ENCODE peak calls at places on chromosome 22, in ten cellular contexts. One of them, this sample, is unnamed.

GRCh38 chr22:37072673-37073072 is 21.1 kb downstream of the KCTD17 start:
- DNase-seq in astrocyte of the spinal cord: no peak
- DNase-seq in breast epithelium: no peak
- DNase-seq in activated CD8-positive, alpha-beta memory T cell treated with anti-CD3 and anti-CD28 coated beads, Interleukin-2, amount 10 ng/mL, durations not matched to agents 7 days and 5 days: no peak
- DNase-seq in EL: no peak
- DNase-seq in stimulated activated CD8-positive, alpha-beta memory T cell treated with anti-CD3 and anti-CD28 coated beads, Interleukin-15, amount 100 ng/mL, for 24 hours: no peak
- DNase-seq in fibroblast of pulmonary artery: no peak
- DNase-seq in COLO829: no peak
- DNase-seq in activated T-cell treated with anti-CD3 and anti-CD28 coated beads for 1 hour: no peak
- DNase-seq in NCI-H1417 treated with DMSO at 0.1 percent for 48 hours: no peak
- DNase-seq in this sample: no peak

GRCh38 chr22:38707346-38707745 is 1.6 kb downstream of the GTPBP1 start:
- DNase-seq in activated T-cell treated with anti-CD3 and anti-CD28 coated beads for 1 hour: no peak
- DNase-seq in stimulated activated CD8-positive, alpha-beta memory T cell treated with anti-CD3 and anti-CD28 coated beads, Interleukin-15, amount 100 ng/mL, for 24 hours: no peak
- DNase-seq in activated CD8-positive, alpha-beta memory T cell treated with anti-CD3 and anti-CD28 coated beads, Interleukin-2, amount 10 ng/mL, durations not matched to agents 7 days and 5 days: no peak
- DNase-seq in NCI-H1417 treated with DMSO at 0.1 percent for 48 hours: no peak
- DNase-seq in fibroblast of pulmonary artery: peak
- DNase-seq in astrocyte of the spinal cord: peak
- DNase-seq in COLO829: peak
- DNase-seq in EL: peak
- DNase-seq in breast epithelium: no peak
- DNase-seq in this sample: no peak

GRCh38 chr22:45230026-45230845 is 10.5 kb downstream of the KIAA0930 start:
- DNase-seq in COLO829: no peak
- DNase-seq in breast epithelium: no peak
- DNase-seq in activated CD8-positive, alpha-beta memory T cell treated with anti-CD3 and anti-CD28 coated beads, Interleukin-2, amount 10 ng/mL, durations not matched to agents 7 days and 5 days: no peak
- DNase-seq in NCI-H1417 treated with DMSO at 0.1 percent for 48 hours: no peak
- DNase-seq in fibroblast of pulmonary artery: no peak
- DNase-seq in activated T-cell treated with anti-CD3 and anti-CD28 coated beads for 1 hour: no peak
- DNase-seq in EL: no peak
- DNase-seq in stimulated activated CD8-positive, alpha-beta memory T cell treated with anti-CD3 and anti-CD28 coated beads, Interleukin-15, amount 100 ng/mL, for 24 hours: no peak
- DNase-seq in astrocyte of the spinal cord: no peak
- DNase-seq in this sample: no peak

GRCh38 chr22:32660292-32660691 is 141.2 kb upstream of the TIMP3 start:
- DNase-seq in NCI-H1417 treated with DMSO at 0.1 percent for 48 hours: no peak
- DNase-seq in astrocyte of the spinal cord: peak
- DNase-seq in activated T-cell treated with anti-CD3 and anti-CD28 coated beads for 1 hour: peak
- DNase-seq in activated CD8-positive, alpha-beta memory T cell treated with anti-CD3 and anti-CD28 coated beads, Interleukin-2, amount 10 ng/mL, durations not matched to agents 7 days and 5 days: peak
- DNase-seq in breast epithelium: no peak
- DNase-seq in fibroblast of pulmonary artery: peak
- DNase-seq in EL: peak
- DNase-seq in stimulated activated CD8-positive, alpha-beta memory T cell treated with anti-CD3 and anti-CD28 coated beads, Interleukin-15, amount 100 ng/mL, for 24 hours: no peak
- DNase-seq in COLO829: peak
- DNase-seq in this sample: peak

GRCh38 chr22:35664955-35665577 is 16.8 kb downstream of the APOL6 start:
- DNase-seq in fibroblast of pulmonary artery: no peak
- DNase-seq in activated CD8-positive, alpha-beta memory T cell treated with anti-CD3 and anti-CD28 coated beads, Interleukin-2, amount 10 ng/mL, durations not matched to agents 7 days and 5 days: no peak
- DNase-seq in NCI-H1417 treated with DMSO at 0.1 percent for 48 hours: no peak
- DNase-seq in breast epithelium: no peak
- DNase-seq in stimulated activated CD8-positive, alpha-beta memory T cell treated with anti-CD3 and anti-CD28 coated beads, Interleukin-15, amount 100 ng/mL, for 24 hours: no peak
- DNase-seq in COLO829: no peak
- DNase-seq in astrocyte of the spinal cord: peak
- DNase-seq in activated T-cell treated with anti-CD3 and anti-CD28 coated beads for 1 hour: no peak
- DNase-seq in EL: no peak
- DNase-seq in this sample: no peak

GRCh38 chr22:30004101-30004500 is 76.2 kb upstream of the HORMAD2 start:
- DNase-seq in stimulated activated CD8-positive, alpha-beta memory T cell treated with anti-CD3 and anti-CD28 coated beads, Interleukin-15, amount 100 ng/mL, for 24 hours: no peak
- DNase-seq in NCI-H1417 treated with DMSO at 0.1 percent for 48 hours: no peak
- DNase-seq in activated CD8-positive, alpha-beta memory T cell treated with anti-CD3 and anti-CD28 coated beads, Interleukin-2, amount 10 ng/mL, durations not matched to agents 7 days and 5 days: no peak
- DNase-seq in fibroblast of pulmonary artery: no peak
- DNase-seq in astrocyte of the spinal cord: no peak
- DNase-seq in breast epithelium: no peak
- DNase-seq in COLO829: no peak
- DNase-seq in activated T-cell treated with anti-CD3 and anti-CD28 coated beads for 1 hour: no peak
- DNase-seq in EL: no peak
- DNase-seq in this sample: no peak

GRCh38 chr22:39087098-39087497 is 9.9 kb upstream of the APOBEC3H start:
- DNase-seq in astrocyte of the spinal cord: no peak
- DNase-seq in breast epithelium: no peak
- DNase-seq in activated T-cell treated with anti-CD3 and anti-CD28 coated beads for 1 hour: no peak
- DNase-seq in COLO829: no peak
- DNase-seq in fibroblast of pulmonary artery: no peak
- DNase-seq in stimulated activated CD8-positive, alpha-beta memory T cell treated with anti-CD3 and anti-CD28 coated beads, Interleukin-15, amount 100 ng/mL, for 24 hours: no peak
- DNase-seq in EL: no peak
- DNase-seq in NCI-H1417 treated with DMSO at 0.1 percent for 48 hours: no peak
- DNase-seq in activated CD8-positive, alpha-beta memory T cell treated with anti-CD3 and anti-CD28 coated beads, Interleukin-2, amount 10 ng/mL, durations not matched to agents 7 days and 5 days: no peak
- DNase-seq in this sample: no peak

GRCh38 chr22:30262917-30263741 is 3.5 kb downstream of the OSM start:
- DNase-seq in COLO829: no peak
- DNase-seq in EL: peak
- DNase-seq in stimulated activated CD8-positive, alpha-beta memory T cell treated with anti-CD3 and anti-CD28 coated beads, Interleukin-15, amount 100 ng/mL, for 24 hours: peak
- DNase-seq in fibroblast of pulmonary artery: peak
- DNase-seq in astrocyte of the spinal cord: peak
- DNase-seq in activated T-cell treated with anti-CD3 and anti-CD28 coated beads for 1 hour: peak
- DNase-seq in NCI-H1417 treated with DMSO at 0.1 percent for 48 hours: no peak
- DNase-seq in activated CD8-positive, alpha-beta memory T cell treated with anti-CD3 and anti-CD28 coated beads, Interleukin-2, amount 10 ng/mL, durations not matched to agents 7 days and 5 days: peak
- DNase-seq in breast epithelium: peak
- DNase-seq in this sample: peak

GRCh38 chr22:22357024-22357868 is 112.7 kb downstream of the VPREB1 start:
- DNase-seq in EL: peak
- DNase-seq in stimulated activated CD8-positive, alpha-beta memory T cell treated with anti-CD3 and anti-CD28 coated beads, Interleukin-15, amount 100 ng/mL, for 24 hours: peak
- DNase-seq in activated CD8-positive, alpha-beta memory T cell treated with anti-CD3 and anti-CD28 coated beads, Interleukin-2, amount 10 ng/mL, durations not matched to agents 7 days and 5 days: peak
- DNase-seq in activated T-cell treated with anti-CD3 and anti-CD28 coated beads for 1 hour: peak
- DNase-seq in NCI-H1417 treated with DMSO at 0.1 percent for 48 hours: peak
- DNase-seq in fibroblast of pulmonary artery: peak
- DNase-seq in astrocyte of the spinal cord: peak
- DNase-seq in COLO829: peak
- DNase-seq in breast epithelium: peak
- DNase-seq in this sample: peak

GRCh38 chr22:24076091-24076867 is 65.2 kb downstream of the CABIN1 start:
- DNase-seq in COLO829: no peak
- DNase-seq in activated T-cell treated with anti-CD3 and anti-CD28 coated beads for 1 hour: no peak
- DNase-seq in stimulated activated CD8-positive, alpha-beta memory T cell treated with anti-CD3 and anti-CD28 coated beads, Interleukin-15, amount 100 ng/mL, for 24 hours: no peak
- DNase-seq in NCI-H1417 treated with DMSO at 0.1 percent for 48 hours: no peak
- DNase-seq in breast epithelium: no peak
- DNase-seq in fibroblast of pulmonary artery: no peak
- DNase-seq in EL: no peak
- DNase-seq in astrocyte of the spinal cord: no peak
- DNase-seq in activated CD8-positive, alpha-beta memory T cell treated with anti-CD3 and anti-CD28 coated beads, Interleukin-2, amount 10 ng/mL, durations not matched to agents 7 days and 5 days: no peak
- DNase-seq in this sample: no peak

GRCh38 chr22:22487869-22488597 is 20.5 kb downstream of the ZNF280B start:
- DNase-seq in COLO829: no peak
- DNase-seq in activated CD8-positive, alpha-beta memory T cell treated with anti-CD3 and anti-CD28 coated beads, Interleukin-2, amount 10 ng/mL, durations not matched to agents 7 days and 5 days: no peak
- DNase-seq in EL: no peak
- DNase-seq in activated T-cell treated with anti-CD3 and anti-CD28 coated beads for 1 hour: no peak
- DNase-seq in NCI-H1417 treated with DMSO at 0.1 percent for 48 hours: no peak
- DNase-seq in breast epithelium: no peak
- DNase-seq in stimulated activated CD8-positive, alpha-beta memory T cell treated with anti-CD3 and anti-CD28 coated beads, Interleukin-15, amount 100 ng/mL, for 24 hours: no peak
- DNase-seq in fibroblast of pulmonary artery: no peak
- DNase-seq in astrocyte of the spinal cord: no peak
- DNase-seq in this sample: no peak

GRCh38 chr22:17873116-17873515 is 98.8 kb upstream of the BID start:
- DNase-seq in activated T-cell treated with anti-CD3 and anti-CD28 coated beads for 1 hour: no peak
- DNase-seq in NCI-H1417 treated with DMSO at 0.1 percent for 48 hours: no peak
- DNase-seq in fibroblast of pulmonary artery: no peak
- DNase-seq in breast epithelium: no peak
- DNase-seq in astrocyte of the spinal cord: no peak
- DNase-seq in EL: no peak
- DNase-seq in activated CD8-positive, alpha-beta memory T cell treated with anti-CD3 and anti-CD28 coated beads, Interleukin-2, amount 10 ng/mL, durations not matched to agents 7 days and 5 days: no peak
- DNase-seq in stimulated activated CD8-positive, alpha-beta memory T cell treated with anti-CD3 and anti-CD28 coated beads, Interleukin-15, amount 100 ng/mL, for 24 hours: no peak
- DNase-seq in COLO829: no peak
- DNase-seq in this sample: no peak

GRCh38 chr22:38029901-38030300 is 27.3 kb upstream of the PICK1 start:
- DNase-seq in stimulated activated CD8-positive, alpha-beta memory T cell treated with anti-CD3 and anti-CD28 coated beads, Interleukin-15, amount 100 ng/mL, for 24 hours: no peak
- DNase-seq in COLO829: no peak
- DNase-seq in astrocyte of the spinal cord: no peak
- DNase-seq in fibroblast of pulmonary artery: no peak
- DNase-seq in activated T-cell treated with anti-CD3 and anti-CD28 coated beads for 1 hour: no peak
- DNase-seq in activated CD8-positive, alpha-beta memory T cell treated with anti-CD3 and anti-CD28 coated beads, Interleukin-2, amount 10 ng/mL, durations not matched to agents 7 days and 5 days: no peak
- DNase-seq in NCI-H1417 treated with DMSO at 0.1 percent for 48 hours: no peak
- DNase-seq in EL: no peak
- DNase-seq in breast epithelium: no peak
- DNase-seq in this sample: no peak

GRCh38 chr22:20549232-20549841 is 41.9 kb downstream of the MED15 start:
- DNase-seq in COLO829: no peak
- DNase-seq in astrocyte of the spinal cord: peak
- DNase-seq in activated T-cell treated with anti-CD3 and anti-CD28 coated beads for 1 hour: peak
- DNase-seq in fibroblast of pulmonary artery: peak
- DNase-seq in NCI-H1417 treated with DMSO at 0.1 percent for 48 hours: no peak
- DNase-seq in breast epithelium: no peak
- DNase-seq in activated CD8-positive, alpha-beta memory T cell treated with anti-CD3 and anti-CD28 coated beads, Interleukin-2, amount 10 ng/mL, durations not matched to agents 7 days and 5 days: peak
- DNase-seq in stimulated activated CD8-positive, alpha-beta memory T cell treated with anti-CD3 and anti-CD28 coated beads, Interleukin-15, amount 100 ng/mL, for 24 hours: no peak
- DNase-seq in EL: peak
- DNase-seq in this sample: peak

GRCh38 chr22:40004836-40005235 is 10.1 kb downstream of the FAM83F start:
- DNase-seq in breast epithelium: no peak
- DNase-seq in activated T-cell treated with anti-CD3 and anti-CD28 coated beads for 1 hour: no peak
- DNase-seq in astrocyte of the spinal cord: no peak
- DNase-seq in fibroblast of pulmonary artery: no peak
- DNase-seq in NCI-H1417 treated with DMSO at 0.1 percent for 48 hours: no peak
- DNase-seq in COLO829: no peak
- DNase-seq in activated CD8-positive, alpha-beta memory T cell treated with anti-CD3 and anti-CD28 coated beads, Interleukin-2, amount 10 ng/mL, durations not matched to agents 7 days and 5 days: no peak
- DNase-seq in EL: no peak
- DNase-seq in stimulated activated CD8-positive, alpha-beta memory T cell treated with anti-CD3 and anti-CD28 coated beads, Interleukin-15, amount 100 ng/mL, for 24 hours: no peak
- DNase-seq in this sample: no peak

This sample was measured in AG08395.